ENCODE peak calls at places on chromosomes 4 and X, in eight cellular contexts. One of them, this sample, is unnamed.

GRCh38 chrX:1464282-1465131 is 11.8 kb upstream of the ASMTL start:
- DNase-seq in activated CD4-positive, alpha-beta T cell treated with anti-CD3 and anti-CD28 coated beads, Interleukin-2, amount 10 ng/mL, durations not matched to agents 7 days and 5 days: peak
- DNase-seq in ELR: no peak
- DNase-seq in epithelial cell of esophagus: no peak
- DNase-seq in central memory CD4-positive, alpha-beta T cell: no peak
- DNase-seq in SIG-M5: no peak
- DNase-seq in activated T-cell treated with anti-CD3 and anti-CD28 coated beads, Interleukin-2, amount 50 U/mL, for 72 hours: peak
- DNase-seq in H9: peak
- DNase-seq in this sample: peak

GRCh38 chr4:82792912-82793649 is 5.5 kb downstream of the SCD5 start:
- DNase-seq in activated CD4-positive, alpha-beta T cell treated with anti-CD3 and anti-CD28 coated beads, Interleukin-2, amount 10 ng/mL, durations not matched to agents 7 days and 5 days: no peak
- DNase-seq in ELR: no peak
- DNase-seq in epithelial cell of esophagus: no peak
- DNase-seq in central memory CD4-positive, alpha-beta T cell: no peak
- DNase-seq in SIG-M5: no peak
- DNase-seq in activated T-cell treated with anti-CD3 and anti-CD28 coated beads, Interleukin-2, amount 50 U/mL, for 72 hours: no peak
- DNase-seq in H9: peak
- DNase-seq in this sample: no peak

GRCh38 chrX:136268051-136269048 is 17.1 kb upstream of the MAP7D3 start:
- DNase-seq in activated CD4-positive, alpha-beta T cell treated with anti-CD3 and anti-CD28 coated beads, Interleukin-2, amount 10 ng/mL, durations not matched to agents 7 days and 5 days: peak
- DNase-seq in ELR: peak
- DNase-seq in epithelial cell of esophagus: peak
- DNase-seq in central memory CD4-positive, alpha-beta T cell: peak
- DNase-seq in SIG-M5: no peak
- DNase-seq in activated T-cell treated with anti-CD3 and anti-CD28 coated beads, Interleukin-2, amount 50 U/mL, for 72 hours: peak
- DNase-seq in H9: no peak
- DNase-seq in this sample: peak

GRCh38 chr4:101232074-101232776 is 115.1 kb downstream of the PPP3CA start:
- DNase-seq in activated CD4-positive, alpha-beta T cell treated with anti-CD3 and anti-CD28 coated beads, Interleukin-2, amount 10 ng/mL, durations not matched to agents 7 days and 5 days: no peak
- DNase-seq in ELR: peak
- DNase-seq in epithelial cell of esophagus: peak
- DNase-seq in central memory CD4-positive, alpha-beta T cell: no peak
- DNase-seq in SIG-M5: no peak
- DNase-seq in activated T-cell treated with anti-CD3 and anti-CD28 coated beads, Interleukin-2, amount 50 U/mL, for 72 hours: peak
- DNase-seq in H9: no peak
- DNase-seq in this sample: no peak

GRCh38 chr4:145536044-145536443 is 54.4 kb downstream of the SMAD1 start:
- DNase-seq in activated CD4-positive, alpha-beta T cell treated with anti-CD3 and anti-CD28 coated beads, Interleukin-2, amount 10 ng/mL, durations not matched to agents 7 days and 5 days: no peak
- DNase-seq in ELR: no peak
- DNase-seq in epithelial cell of esophagus: no peak
- DNase-seq in central memory CD4-positive, alpha-beta T cell: no peak
- DNase-seq in SIG-M5: no peak
- DNase-seq in activated T-cell treated with anti-CD3 and anti-CD28 coated beads, Interleukin-2, amount 50 U/mL, for 72 hours: no peak
- DNase-seq in H9: no peak
- DNase-seq in this sample: no peak

GRCh38 chrX:9312922-9313867 is 151.7 kb upstream of the TBL1X start:
- DNase-seq in activated CD4-positive, alpha-beta T cell treated with anti-CD3 and anti-CD28 coated beads, Interleukin-2, amount 10 ng/mL, durations not matched to agents 7 days and 5 days: peak
- DNase-seq in ELR: peak
- DNase-seq in epithelial cell of esophagus: peak
- DNase-seq in central memory CD4-positive, alpha-beta T cell: peak
- DNase-seq in SIG-M5: no peak
- DNase-seq in activated T-cell treated with anti-CD3 and anti-CD28 coated beads, Interleukin-2, amount 50 U/mL, for 72 hours: peak
- DNase-seq in H9: peak
- DNase-seq in this sample: peak

GRCh38 chr4:7806080-7806630 is 133.5 kb downstream of the AFAP1 start:
- DNase-seq in activated CD4-positive, alpha-beta T cell treated with anti-CD3 and anti-CD28 coated beads, Interleukin-2, amount 10 ng/mL, durations not matched to agents 7 days and 5 days: no peak
- DNase-seq in ELR: no peak
- DNase-seq in epithelial cell of esophagus: no peak
- DNase-seq in central memory CD4-positive, alpha-beta T cell: no peak
- DNase-seq in SIG-M5: no peak
- DNase-seq in activated T-cell treated with anti-CD3 and anti-CD28 coated beads, Interleukin-2, amount 50 U/mL, for 72 hours: no peak
- DNase-seq in H9: peak
- DNase-seq in this sample: no peak

GRCh38 chrX:48919360-48919821 is 567 bp upstream of the PIM2 start:
- DNase-seq in activated CD4-positive, alpha-beta T cell treated with anti-CD3 and anti-CD28 coated beads, Interleukin-2, amount 10 ng/mL, durations not matched to agents 7 days and 5 days: peak
- DNase-seq in ELR: peak
- DNase-seq in epithelial cell of esophagus: no peak
- DNase-seq in central memory CD4-positive, alpha-beta T cell: peak
- DNase-seq in SIG-M5: no peak
- DNase-seq in activated T-cell treated with anti-CD3 and anti-CD28 coated beads, Interleukin-2, amount 50 U/mL, for 72 hours: peak
- DNase-seq in H9: no peak
- DNase-seq in this sample: no peak

GRCh38 chr4:3765271-3766206 is 646 bp upstream of the ADRA2C start:
- DNase-seq in activated CD4-positive, alpha-beta T cell treated with anti-CD3 and anti-CD28 coated beads, Interleukin-2, amount 10 ng/mL, durations not matched to agents 7 days and 5 days: no peak
- DNase-seq in ELR: peak
- DNase-seq in epithelial cell of esophagus: peak
- DNase-seq in central memory CD4-positive, alpha-beta T cell: no peak
- DNase-seq in SIG-M5: no peak
- DNase-seq in activated T-cell treated with anti-CD3 and anti-CD28 coated beads, Interleukin-2, amount 50 U/mL, for 72 hours: peak
- DNase-seq in H9: peak
- DNase-seq in this sample: no peak

GRCh38 chr4:7788193-7788592 is 151.5 kb downstream of the AFAP1 start:
- DNase-seq in activated CD4-positive, alpha-beta T cell treated with anti-CD3 and anti-CD28 coated beads, Interleukin-2, amount 10 ng/mL, durations not matched to agents 7 days and 5 days: no peak
- DNase-seq in ELR: no peak
- DNase-seq in epithelial cell of esophagus: no peak
- DNase-seq in central memory CD4-positive, alpha-beta T cell: no peak
- DNase-seq in SIG-M5: no peak
- DNase-seq in activated T-cell treated with anti-CD3 and anti-CD28 coated beads, Interleukin-2, amount 50 U/mL, for 72 hours: no peak
- DNase-seq in H9: no peak
- DNase-seq in this sample: no peak

GRCh38 chr4:83657336-83657735 is 121.4 kb downstream of the GPAT3 start:
- DNase-seq in activated CD4-positive, alpha-beta T cell treated with anti-CD3 and anti-CD28 coated beads, Interleukin-2, amount 10 ng/mL, durations not matched to agents 7 days and 5 days: no peak
- DNase-seq in ELR: no peak
- DNase-seq in epithelial cell of esophagus: peak
- DNase-seq in central memory CD4-positive, alpha-beta T cell: no peak
- DNase-seq in SIG-M5: no peak
- DNase-seq in activated T-cell treated with anti-CD3 and anti-CD28 coated beads, Interleukin-2, amount 50 U/mL, for 72 hours: no peak
- DNase-seq in H9: no peak
- DNase-seq in this sample: no peak

GRCh38 chr4:3783691-3784306 is 17.6 kb downstream of the ADRA2C start:
- DNase-seq in activated CD4-positive, alpha-beta T cell treated with anti-CD3 and anti-CD28 coated beads, Interleukin-2, amount 10 ng/mL, durations not matched to agents 7 days and 5 days: no peak
- DNase-seq in ELR: no peak
- DNase-seq in epithelial cell of esophagus: no peak
- DNase-seq in central memory CD4-positive, alpha-beta T cell: no peak
- DNase-seq in SIG-M5: no peak
- DNase-seq in activated T-cell treated with anti-CD3 and anti-CD28 coated beads, Interleukin-2, amount 50 U/mL, for 72 hours: peak
- DNase-seq in H9: peak
- DNase-seq in this sample: no peak

GRCh38 chr4:185256444-185256843 is 47.0 kb downstream of the SNX25 start:
- DNase-seq in activated CD4-positive, alpha-beta T cell treated with anti-CD3 and anti-CD28 coated beads, Interleukin-2, amount 10 ng/mL, durations not matched to agents 7 days and 5 days: no peak
- DNase-seq in ELR: peak
- DNase-seq in epithelial cell of esophagus: peak
- DNase-seq in central memory CD4-positive, alpha-beta T cell: no peak
- DNase-seq in SIG-M5: no peak
- DNase-seq in activated T-cell treated with anti-CD3 and anti-CD28 coated beads, Interleukin-2, amount 50 U/mL, for 72 hours: peak
- DNase-seq in H9: no peak
- DNase-seq in this sample: no peak

GRCh38 chrX:103716967-103717366 is 6.3 kb downstream of the TMEM31 start:
- DNase-seq in activated CD4-positive, alpha-beta T cell treated with anti-CD3 and anti-CD28 coated beads, Interleukin-2, amount 10 ng/mL, durations not matched to agents 7 days and 5 days: no peak
- DNase-seq in ELR: peak
- DNase-seq in epithelial cell of esophagus: peak
- DNase-seq in central memory CD4-positive, alpha-beta T cell: no peak
- DNase-seq in SIG-M5: no peak
- DNase-seq in activated T-cell treated with anti-CD3 and anti-CD28 coated beads, Interleukin-2, amount 50 U/mL, for 72 hours: no peak
- DNase-seq in H9: no peak
- DNase-seq in this sample: no peak

GRCh38 chrX:51894697-51895336 is 1.4 kb downstream of the MAGED1 start:
- DNase-seq in activated CD4-positive, alpha-beta T cell treated with anti-CD3 and anti-CD28 coated beads, Interleukin-2, amount 10 ng/mL, durations not matched to agents 7 days and 5 days: no peak
- DNase-seq in ELR: peak
- DNase-seq in epithelial cell of esophagus: no peak
- DNase-seq in central memory CD4-positive, alpha-beta T cell: no peak
- DNase-seq in SIG-M5: no peak
- DNase-seq in activated T-cell treated with anti-CD3 and anti-CD28 coated beads, Interleukin-2, amount 50 U/mL, for 72 hours: peak
- DNase-seq in H9: no peak
- DNase-seq in this sample: no peak

GRCh38 chrX:119618439-119618838 is 12.2 kb upstream of the NKRF start:
- DNase-seq in activated CD4-positive, alpha-beta T cell treated with anti-CD3 and anti-CD28 coated beads, Interleukin-2, amount 10 ng/mL, durations not matched to agents 7 days and 5 days: no peak
- DNase-seq in ELR: no peak
- DNase-seq in epithelial cell of esophagus: no peak
- DNase-seq in central memory CD4-positive, alpha-beta T cell: no peak
- DNase-seq in SIG-M5: no peak
- DNase-seq in activated T-cell treated with anti-CD3 and anti-CD28 coated beads, Interleukin-2, amount 50 U/mL, for 72 hours: no peak
- DNase-seq in H9: no peak
- DNase-seq in this sample: no peak

GRCh38 chr4:39472396-39472795 is 13.5 kb downstream of the LIAS start:
- DNase-seq in activated CD4-positive, alpha-beta T cell treated with anti-CD3 and anti-CD28 coated beads, Interleukin-2, amount 10 ng/mL, durations not matched to agents 7 days and 5 days: no peak
- DNase-seq in ELR: no peak
- DNase-seq in epithelial cell of esophagus: no peak
- DNase-seq in central memory CD4-positive, alpha-beta T cell: no peak
- DNase-seq in SIG-M5: no peak
- DNase-seq in activated T-cell treated with anti-CD3 and anti-CD28 coated beads, Interleukin-2, amount 50 U/mL, for 72 hours: no peak
- DNase-seq in H9: no peak
- DNase-seq in this sample: no peak

GRCh38 chrX:19747672-19748610 is 139.5 kb downstream of the SH3KBP1 start:
- DNase-seq in activated CD4-positive, alpha-beta T cell treated with anti-CD3 and anti-CD28 coated beads, Interleukin-2, amount 10 ng/mL, durations not matched to agents 7 days and 5 days: peak
- DNase-seq in ELR: no peak
- DNase-seq in epithelial cell of esophagus: no peak
- DNase-seq in central memory CD4-positive, alpha-beta T cell: peak
- DNase-seq in SIG-M5: no peak
- DNase-seq in activated T-cell treated with anti-CD3 and anti-CD28 coated beads, Interleukin-2, amount 50 U/mL, for 72 hours: peak
- DNase-seq in H9: no peak
- DNase-seq in this sample: peak

GRCh38 chr4:121989715-121990114 is 37.9 kb upstream of the TRPC3 start:
- DNase-seq in activated CD4-positive, alpha-beta T cell treated with anti-CD3 and anti-CD28 coated beads, Interleukin-2, amount 10 ng/mL, durations not matched to agents 7 days and 5 days: no peak
- DNase-seq in ELR: peak
- DNase-seq in epithelial cell of esophagus: peak
- DNase-seq in central memory CD4-positive, alpha-beta T cell: no peak
- DNase-seq in SIG-M5: no peak
- DNase-seq in activated T-cell treated with anti-CD3 and anti-CD28 coated beads, Interleukin-2, amount 50 U/mL, for 72 hours: no peak
- DNase-seq in H9: no peak
- DNase-seq in this sample: no peak

GRCh38 chrX:54043084-54043483 is 1.2 kb downstream of the PHF8 start:
- DNase-seq in activated CD4-positive, alpha-beta T cell treated with anti-CD3 and anti-CD28 coated beads, Interleukin-2, amount 10 ng/mL, durations not matched to agents 7 days and 5 days: no peak
- DNase-seq in ELR: peak
- DNase-seq in epithelial cell of esophagus: no peak
- DNase-seq in central memory CD4-positive, alpha-beta T cell: peak
- DNase-seq in SIG-M5: no peak
- DNase-seq in activated T-cell treated with anti-CD3 and anti-CD28 coated beads, Interleukin-2, amount 50 U/mL, for 72 hours: no peak
- DNase-seq in H9: no peak
- DNase-seq in this sample: no peak

GRCh38 chrX:134023851-134024281 is 38.5 kb upstream of the GPC3 start:
- DNase-seq in activated CD4-positive, alpha-beta T cell treated with anti-CD3 and anti-CD28 coated beads, Interleukin-2, amount 10 ng/mL, durations not matched to agents 7 days and 5 days: no peak
- DNase-seq in ELR: no peak
- DNase-seq in epithelial cell of esophagus: no peak
- DNase-seq in central memory CD4-positive, alpha-beta T cell: no peak
- DNase-seq in SIG-M5: no peak
- DNase-seq in activated T-cell treated with anti-CD3 and anti-CD28 coated beads, Interleukin-2, amount 50 U/mL, for 72 hours: no peak
- DNase-seq in H9: no peak
- DNase-seq in this sample: no peak

GRCh38 chr4:87461281-87461700 is 38.9 kb downstream of the NUDT9 start:
- DNase-seq in activated CD4-positive, alpha-beta T cell treated with anti-CD3 and anti-CD28 coated beads, Interleukin-2, amount 10 ng/mL, durations not matched to agents 7 days and 5 days: no peak
- DNase-seq in ELR: peak
- DNase-seq in epithelial cell of esophagus: peak
- DNase-seq in central memory CD4-positive, alpha-beta T cell: no peak
- DNase-seq in SIG-M5: no peak
- DNase-seq in activated T-cell treated with anti-CD3 and anti-CD28 coated beads, Interleukin-2, amount 50 U/mL, for 72 hours: no peak
- DNase-seq in H9: no peak
- DNase-seq in this sample: no peak

GRCh38 chr4:102037566-102037965 is 247.0 kb downstream of the BANK1 start:
- DNase-seq in activated CD4-positive, alpha-beta T cell treated with anti-CD3 and anti-CD28 coated beads, Interleukin-2, amount 10 ng/mL, durations not matched to agents 7 days and 5 days: no peak
- DNase-seq in ELR: no peak
- DNase-seq in epithelial cell of esophagus: no peak
- DNase-seq in central memory CD4-positive, alpha-beta T cell: no peak
- DNase-seq in SIG-M5: no peak
- DNase-seq in activated T-cell treated with anti-CD3 and anti-CD28 coated beads, Interleukin-2, amount 50 U/mL, for 72 hours: no peak
- DNase-seq in H9: no peak
- DNase-seq in this sample: no peak

GRCh38 chr4:28287837-28288236 is 1427.2 kb downstream of the STIM2 start:
- DNase-seq in activated CD4-positive, alpha-beta T cell treated with anti-CD3 and anti-CD28 coated beads, Interleukin-2, amount 10 ng/mL, durations not matched to agents 7 days and 5 days: no peak
- DNase-seq in ELR: peak
- DNase-seq in epithelial cell of esophagus: peak
- DNase-seq in central memory CD4-positive, alpha-beta T cell: no peak
- DNase-seq in SIG-M5: no peak
- DNase-seq in activated T-cell treated with anti-CD3 and anti-CD28 coated beads, Interleukin-2, amount 50 U/mL, for 72 hours: no peak
- DNase-seq in H9: no peak
- DNase-seq in this sample: no peak

GRCh38 chr4:84938316-84938715 is 28.2 kb downstream of the WDFY3 start:
- DNase-seq in activated CD4-positive, alpha-beta T cell treated with anti-CD3 and anti-CD28 coated beads, Interleukin-2, amount 10 ng/mL, durations not matched to agents 7 days and 5 days: no peak
- DNase-seq in ELR: peak
- DNase-seq in epithelial cell of esophagus: peak
- DNase-seq in central memory CD4-positive, alpha-beta T cell: no peak
- DNase-seq in SIG-M5: no peak
- DNase-seq in activated T-cell treated with anti-CD3 and anti-CD28 coated beads, Interleukin-2, amount 50 U/mL, for 72 hours: no peak
- DNase-seq in H9: no peak
- DNase-seq in this sample: no peak

GRCh38 chrX:29617276-29617675 is 598.1 kb upstream of the MAGEB2 start:
- DNase-seq in activated CD4-positive, alpha-beta T cell treated with anti-CD3 and anti-CD28 coated beads, Interleukin-2, amount 10 ng/mL, durations not matched to agents 7 days and 5 days: no peak
- DNase-seq in ELR: peak
- DNase-seq in epithelial cell of esophagus: no peak
- DNase-seq in central memory CD4-positive, alpha-beta T cell: no peak
- DNase-seq in SIG-M5: no peak
- DNase-seq in activated T-cell treated with anti-CD3 and anti-CD28 coated beads, Interleukin-2, amount 50 U/mL, for 72 hours: no peak
- DNase-seq in H9: no peak
- DNase-seq in this sample: no peak

GRCh38 chrX:71637253-71637618 is 18.9 kb upstream of the CXCR3 start:
- DNase-seq in activated CD4-positive, alpha-beta T cell treated with anti-CD3 and anti-CD28 coated beads, Interleukin-2, amount 10 ng/mL, durations not matched to agents 7 days and 5 days: no peak
- DNase-seq in ELR: peak
- DNase-seq in epithelial cell of esophagus: peak
- DNase-seq in central memory CD4-positive, alpha-beta T cell: no peak
- DNase-seq in SIG-M5: no peak
- DNase-seq in activated T-cell treated with anti-CD3 and anti-CD28 coated beads, Interleukin-2, amount 50 U/mL, for 72 hours: no peak
- DNase-seq in H9: no peak
- DNase-seq in this sample: no peak

GRCh38 chr4:46250997-46251396 is 127.1 kb upstream of the GABRG1 start:
- DNase-seq in activated CD4-positive, alpha-beta T cell treated with anti-CD3 and anti-CD28 coated beads, Interleukin-2, amount 10 ng/mL, durations not matched to agents 7 days and 5 days: no peak
- DNase-seq in ELR: no peak
- DNase-seq in epithelial cell of esophagus: no peak
- DNase-seq in central memory CD4-positive, alpha-beta T cell: no peak
- DNase-seq in SIG-M5: no peak
- DNase-seq in activated T-cell treated with anti-CD3 and anti-CD28 coated beads, Interleukin-2, amount 50 U/mL, for 72 hours: no peak
- DNase-seq in H9: no peak
- DNase-seq in this sample: no peak

GRCh38 chr4:2512396-2513135 is 23.9 kb upstream of the FAM193A start:
- DNase-seq in activated CD4-positive, alpha-beta T cell treated with anti-CD3 and anti-CD28 coated beads, Interleukin-2, amount 10 ng/mL, durations not matched to agents 7 days and 5 days: no peak
- DNase-seq in ELR: no peak
- DNase-seq in epithelial cell of esophagus: no peak
- DNase-seq in central memory CD4-positive, alpha-beta T cell: no peak
- DNase-seq in SIG-M5: no peak
- DNase-seq in activated T-cell treated with anti-CD3 and anti-CD28 coated beads, Interleukin-2, amount 50 U/mL, for 72 hours: no peak
- DNase-seq in H9: no peak
- DNase-seq in this sample: no peak

GRCh38 chr4:187191676-187192075 is 468.0 kb upstream of the FAT1 start:
- DNase-seq in activated CD4-positive, alpha-beta T cell treated with anti-CD3 and anti-CD28 coated beads, Interleukin-2, amount 10 ng/mL, durations not matched to agents 7 days and 5 days: no peak
- DNase-seq in ELR: no peak
- DNase-seq in epithelial cell of esophagus: no peak
- DNase-seq in central memory CD4-positive, alpha-beta T cell: no peak
- DNase-seq in SIG-M5: no peak
- DNase-seq in activated T-cell treated with anti-CD3 and anti-CD28 coated beads, Interleukin-2, amount 50 U/mL, for 72 hours: no peak
- DNase-seq in H9: no peak
- DNase-seq in this sample: no peak

GRCh38 chrX:44872319-44872816 is 620 bp upstream of the KDM6A start:
- DNase-seq in activated CD4-positive, alpha-beta T cell treated with anti-CD3 and anti-CD28 coated beads, Interleukin-2, amount 10 ng/mL, durations not matched to agents 7 days and 5 days: peak
- DNase-seq in ELR: peak
- DNase-seq in epithelial cell of esophagus: peak
- DNase-seq in central memory CD4-positive, alpha-beta T cell: peak
- DNase-seq in SIG-M5: no peak
- DNase-seq in activated T-cell treated with anti-CD3 and anti-CD28 coated beads, Interleukin-2, amount 50 U/mL, for 72 hours: peak
- DNase-seq in H9: no peak
- DNase-seq in this sample: no peak

GRCh38 chr4:39521253-39521908 is 5.9 kb downstream of the UGDH start:
- DNase-seq in activated CD4-positive, alpha-beta T cell treated with anti-CD3 and anti-CD28 coated beads, Interleukin-2, amount 10 ng/mL, durations not matched to agents 7 days and 5 days: no peak
- DNase-seq in ELR: peak
- DNase-seq in epithelial cell of esophagus: no peak
- DNase-seq in central memory CD4-positive, alpha-beta T cell: no peak
- DNase-seq in SIG-M5: no peak
- DNase-seq in activated T-cell treated with anti-CD3 and anti-CD28 coated beads, Interleukin-2, amount 50 U/mL, for 72 hours: no peak
- DNase-seq in H9: no peak
- DNase-seq in this sample: no peak

GRCh38 chr4:158826882-158827281 is 58.1 kb downstream of the FNIP2 start:
- DNase-seq in activated CD4-positive, alpha-beta T cell treated with anti-CD3 and anti-CD28 coated beads, Interleukin-2, amount 10 ng/mL, durations not matched to agents 7 days and 5 days: no peak
- DNase-seq in ELR: no peak
- DNase-seq in epithelial cell of esophagus: peak
- DNase-seq in central memory CD4-positive, alpha-beta T cell: peak
- DNase-seq in SIG-M5: no peak
- DNase-seq in activated T-cell treated with anti-CD3 and anti-CD28 coated beads, Interleukin-2, amount 50 U/mL, for 72 hours: no peak
- DNase-seq in H9: no peak
- DNase-seq in this sample: no peak

GRCh38 chrX:135433531-135434257 is 11.9 kb downstream of the SMIM10L2A start:
- DNase-seq in activated CD4-positive, alpha-beta T cell treated with anti-CD3 and anti-CD28 coated beads, Interleukin-2, amount 10 ng/mL, durations not matched to agents 7 days and 5 days: no peak
- DNase-seq in ELR: no peak
- DNase-seq in epithelial cell of esophagus: no peak
- DNase-seq in central memory CD4-positive, alpha-beta T cell: no peak
- DNase-seq in SIG-M5: no peak
- DNase-seq in activated T-cell treated with anti-CD3 and anti-CD28 coated beads, Interleukin-2, amount 50 U/mL, for 72 hours: no peak
- DNase-seq in H9: no peak
- DNase-seq in this sample: no peak

This sample was measured in CD8-positive, alpha-beta memory T cell.